ENCODE peak calls at places on chromosomes 1 and 21, in six cellular contexts. J, S, N, X, Z and T are unnamed samples.

GRCh38 chr21:26593800-26594199 is 20.7 kb upstream of the CYYR1 start:
- DNase-seq in N (no peak), Z (no peak), J (no peak), S (no peak), X (no peak), T (no peak)

GRCh38 chr1:66333463-66334232 is 200.3 kb upstream of the SGIP1 start:
- DNase-seq in N (peak), S (peak), J (no peak), Z (no peak), X (no peak), T (peak)

GRCh38 chr1:210291786-210292275 is 36.9 kb upstream of the HHAT start:
- DNase-seq in Z (peak), J (no peak), X (peak), N (no peak), S (no peak), T (no peak)

GRCh38 chr1:208461680-208462079 is 217.5 kb upstream of the PLXNA2 start:
- DNase-seq in N (no peak), X (no peak), S (no peak), J (peak), Z (no peak), T (no peak)

GRCh38 chr1:35569956-35570355 is 3.2 kb upstream of the TFAP2E start:
- DNase-seq in S (no peak), Z (no peak), X (no peak), N (no peak), J (no peak), T (no peak)

GRCh38 chr1:11967028-11967547 is 13.2 kb upstream of the MFN2 start:
- DNase-seq in Z (no peak), S (peak), X (peak), N (peak), J (peak), T (peak)

GRCh38 chr21:46226920-46227599 is 1.5 kb downstream of the LSS start:
- DNase-seq in S (peak), N (no peak), Z (peak), X (no peak), J (no peak), T (no peak)

GRCh38 chr1:8047112-8047511 is 21.0 kb upstream of the ERRFI1 start:
- DNase-seq in S (no peak), J (no peak), X (no peak), N (peak), Z (no peak), T (no peak)

GRCh38 chr1:94068096-94068830 is 52.7 kb downstream of the ABCA4 start:
- DNase-seq in N (peak), S (no peak), X (no peak), Z (no peak), J (no peak), T (no peak)

GRCh38 chr1:41028034-41028642 is 6.6 kb upstream of the SLFNL1 start:
- DNase-seq in Z (no peak), N (no peak), S (no peak), J (no peak), X (no peak), T (no peak)

GRCh38 chr1:167579986-167580385 is 26.4 kb upstream of the CREG1 start:
- DNase-seq in S (no peak), J (no peak), Z (no peak), X (no peak), N (no peak), T (no peak)

GRCh38 chr1:234730542-234731370 is 120.8 kb upstream of the IRF2BP2 start:
- DNase-seq in N (no peak), S (no peak), Z (peak), J (peak), X (no peak), T (no peak)

GRCh38 chr1:231949277-231950122 is 322.9 kb downstream of the DISC1 start:
- DNase-seq in S (no peak), N (no peak), J (no peak), X (peak), Z (peak), T (no peak)

GRCh38 chr1:41740630-41741239 is 178.0 kb downstream of the HIVEP3 start:
- DNase-seq in J (no peak), Z (no peak), X (no peak), N (no peak), S (no peak), T (no peak)

GRCh38 chr1:63718464-63719075 is 55.2 kb upstream of the ROR1 start:
- DNase-seq in J (no peak), S (no peak), Z (peak), X (no peak), N (no peak), T (no peak)

GRCh38 chr1:10856863-10857598 is 60.6 kb upstream of the CASZ1 start:
- DNase-seq in N (no peak), X (no peak), J (no peak), Z (no peak), S (no peak), T (no peak)

GRCh38 chr1:26994020-26994745 is 691 bp downstream of the TRNP1 start:
- DNase-seq in N (no peak), Z (no peak), S (no peak), J (peak), X (no peak), T (no peak)

GRCh38 chr1:26996665-26997064 is 3.2 kb downstream of the TRNP1 start:
- DNase-seq in S (no peak), N (no peak), Z (no peak), X (no peak), J (no peak), T (no peak)

GRCh38 chr1:26993237-26994019 is at the start of gene TRNP1:
- DNase-seq in S (peak), N (peak), Z (peak), X (peak), J (peak), T (peak)

GRCh38 chr1:26996024-26996423 is 2.5 kb downstream of the TRNP1 start:
- DNase-seq in S (no peak), Z (no peak), X (no peak), N (no peak), J (no peak), T (no peak)

DNA sequence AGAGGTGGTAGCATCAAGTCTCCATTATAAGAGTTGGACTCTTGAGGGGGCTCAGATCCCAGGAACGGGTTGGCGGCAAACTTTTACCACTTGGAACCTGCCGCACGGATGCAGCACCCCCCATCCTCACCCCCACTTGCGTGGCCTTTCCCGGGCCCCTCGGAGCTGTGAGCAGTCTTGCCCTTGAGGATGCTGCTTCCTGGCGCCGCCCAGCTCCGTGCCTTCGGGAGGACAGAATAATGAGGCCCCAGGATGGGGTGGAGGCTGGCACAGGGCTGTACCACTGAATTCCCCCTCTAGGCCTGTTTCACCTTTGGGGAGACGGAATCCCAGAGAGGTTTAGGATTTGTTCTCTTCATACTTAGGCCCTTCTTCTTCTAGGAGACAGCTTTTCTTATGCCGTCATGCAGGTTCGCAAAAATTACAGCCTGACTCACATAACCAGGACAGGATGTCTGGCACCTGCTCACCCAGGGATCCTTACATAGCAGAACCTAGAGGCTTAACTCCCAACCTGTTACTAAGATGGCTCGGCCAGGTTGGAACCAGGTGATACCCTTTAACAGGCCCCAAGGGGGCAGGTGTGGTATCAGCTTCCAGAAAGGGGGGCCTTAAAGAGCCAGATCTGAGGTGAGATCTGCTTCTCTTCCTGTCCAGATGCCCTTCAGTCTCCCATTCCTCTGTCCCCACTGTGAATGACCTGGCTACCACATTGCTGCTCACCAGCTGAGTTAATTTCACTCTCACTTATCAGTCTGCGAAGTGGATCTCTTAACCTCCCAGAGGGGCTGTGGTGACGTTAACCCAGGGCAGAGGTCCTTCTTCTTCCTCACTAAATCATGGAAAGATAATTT is 1.5 kb downstream of the TRNP1 start:
- DNase-seq in N (no peak), S (no peak), X (no peak), J (no peak), Z (no peak), T (no peak)
- H3K4me3 ChIP-seq in N (peak), S (peak), X (peak), J (no peak), Z (peak), T (peak)

DNA sequence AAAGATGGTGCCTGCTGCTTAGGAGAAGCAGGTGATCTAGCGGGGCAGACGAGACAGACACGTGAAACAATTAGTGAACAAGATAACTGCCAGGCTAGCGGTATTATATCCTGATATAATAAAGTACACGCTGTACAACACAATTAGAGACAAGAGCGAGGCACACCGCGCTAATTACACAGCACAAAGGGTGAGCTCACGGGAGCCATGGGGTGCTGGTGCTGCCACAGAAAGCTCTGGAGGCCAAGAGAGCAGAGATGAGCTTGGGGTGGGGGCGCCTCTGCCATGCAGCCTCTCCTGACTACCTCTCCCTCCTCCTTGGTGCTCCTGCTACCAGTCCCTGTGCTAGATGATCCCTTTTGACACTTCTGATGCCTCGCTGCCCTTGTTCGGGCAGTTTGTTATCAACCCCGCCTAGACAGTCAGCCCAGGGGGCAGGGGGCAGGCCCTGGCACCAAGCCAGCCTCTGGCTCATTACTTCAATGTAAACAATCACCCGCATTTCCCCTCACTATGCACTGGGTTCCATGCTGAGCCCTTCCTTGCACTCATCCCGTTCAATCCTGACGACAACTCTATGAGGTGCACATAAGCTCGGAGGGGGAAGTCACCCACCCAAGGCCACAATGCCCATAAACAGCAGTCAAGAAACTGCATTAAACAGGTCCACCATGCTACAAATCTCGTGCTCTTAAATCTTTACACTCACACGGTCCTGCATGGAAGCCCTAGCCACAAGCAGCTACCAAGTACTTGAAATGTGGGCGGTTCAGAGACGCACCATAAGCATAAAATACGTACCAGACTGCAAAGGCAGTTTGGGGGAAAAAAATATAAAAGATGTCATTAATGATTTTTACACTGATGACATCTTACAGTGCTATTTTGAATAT is 103.0 kb downstream of the SSBP3 start:
- DNase-seq in N (no peak), S (no peak), X (no peak), Z (no peak), J (no peak), T (no peak)
- TF ChIP-seq POLR2A in N (no peak), S (no peak), X (no peak), Z (no peak), J (no peak), T (no peak)

DNA sequence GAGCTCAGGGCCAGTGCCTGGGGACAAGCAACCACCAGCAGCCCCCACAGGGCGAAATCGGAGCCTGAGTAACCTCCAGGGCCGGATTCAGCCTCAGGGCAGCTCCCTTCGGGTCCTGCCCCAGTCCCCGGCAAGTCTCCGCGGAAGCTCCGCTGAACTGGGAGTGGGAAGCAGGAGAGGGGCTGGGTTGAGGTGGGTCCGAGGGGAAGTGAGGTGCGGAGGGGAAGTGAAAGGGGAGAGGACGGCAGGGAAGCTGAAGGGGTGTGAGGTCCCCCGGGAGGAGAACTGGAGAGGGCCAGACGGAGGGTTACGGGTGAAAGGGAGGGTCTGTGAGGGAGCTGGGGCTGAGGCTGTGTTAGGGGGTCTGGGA is 560 bp downstream of the PADI2 start:
- DNase-seq in Z (no peak), N (no peak), J (no peak), S (no peak), X (no peak), T (no peak)
- H3K4me3 ChIP-seq in Z (no peak), N (no peak), J (no peak), S (peak), X (no peak), T (peak)

DNA sequence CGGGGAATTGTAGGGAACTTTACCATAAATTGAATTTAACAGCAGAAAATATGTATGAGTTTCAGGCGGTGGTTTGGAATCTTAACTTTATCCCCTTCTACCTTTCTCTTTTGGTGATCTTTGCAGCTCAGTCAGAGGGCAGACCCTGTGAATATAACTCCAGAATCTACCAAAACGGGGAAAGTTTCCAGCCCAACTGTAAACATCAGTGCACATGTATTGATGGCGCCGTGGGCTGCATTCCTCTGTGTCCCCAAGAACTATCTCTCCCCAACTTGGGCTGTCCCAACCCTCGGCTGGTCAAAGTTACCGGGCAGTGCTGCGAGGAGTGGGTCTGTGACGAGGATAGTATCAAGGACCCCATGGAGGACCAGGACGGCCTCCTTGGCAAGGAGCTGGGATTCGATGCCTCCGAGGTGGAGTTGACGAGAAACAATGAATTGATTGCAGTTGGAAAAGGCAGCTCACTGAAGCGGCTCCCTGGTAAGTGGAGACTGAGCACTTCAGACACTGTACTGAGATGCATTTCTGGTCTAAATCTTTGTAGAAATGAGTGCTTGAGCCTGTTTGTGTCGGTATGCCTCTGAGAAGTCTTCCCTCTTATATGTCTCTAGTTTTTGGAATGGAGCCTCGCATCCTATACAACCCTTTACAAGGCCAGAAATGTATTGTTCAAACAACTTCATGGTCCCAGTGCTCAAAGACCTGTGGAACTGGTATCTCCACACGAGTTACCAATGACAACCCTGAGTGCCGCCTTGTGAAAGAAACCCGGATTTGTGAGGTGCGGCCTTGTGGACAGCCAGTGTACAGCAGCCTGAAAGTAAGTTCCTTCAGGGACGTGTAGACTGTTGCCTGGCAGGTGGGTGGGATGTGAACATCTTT is 1.5 kb downstream of the CCN1 start:
- DNase-seq in J (peak), S (no peak), Z (peak), N (peak), X (peak), T (peak)
- TF ChIP-seq POLR2A in J (no peak), S (no peak), Z (no peak), N (peak), X (no peak), T (no peak)

DNA sequence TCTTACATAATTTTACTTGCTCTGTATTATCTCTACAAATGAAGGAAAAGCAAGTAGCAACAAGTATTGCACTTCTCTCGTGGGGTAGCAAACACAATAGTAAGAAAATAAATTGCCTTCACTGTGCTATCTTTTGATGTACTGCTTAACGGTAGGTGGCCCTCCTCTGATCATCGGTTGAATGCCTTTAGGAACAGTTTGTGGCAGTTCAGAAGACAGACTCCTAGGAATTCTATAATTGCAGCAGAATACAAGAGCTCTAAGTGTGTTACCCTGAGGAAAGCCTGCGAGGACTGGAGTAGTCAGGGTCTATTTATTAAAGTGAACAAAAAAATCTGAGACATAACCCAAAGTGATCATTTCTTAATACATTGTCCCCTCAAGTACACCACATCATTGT is 1135.9 kb downstream of the KCNT2 start:
- DNase-seq in S (no peak), Z (no peak), X (no peak), J (no peak), N (no peak), T (no peak)
- H3K4me3 ChIP-seq in S (no peak), Z (no peak), X (no peak), J (no peak), N (no peak), T (no peak)

GRCh38 chr1:109213824-109214693 is at the start of gene SARS1:
- DNase-seq in X (peak), Z (peak), N (peak), J (peak), S (peak), T (peak)
- TF ChIP-seq POLR2A in X (peak), Z (peak), N (peak), J (peak), S (peak), T (peak)